ENCODE peak calls at places on chromosomes 6 and 20, in four cellular contexts. F is NCI-H1092 treated with DMSO at 0.1 percent for 48 hours; Z is stimulated activated CD4-positive, alpha-beta T cell treated with anti-CD3 and anti-CD28 coated beads, Interleukin-1b, Interleukin-23, amount 100 ng/mL, for 4 hours; E is iPS-NIHi11. C is an unnamed sample.

GRCh38 chr20:35311409-35311808 is 19.2 kb upstream of the FAM83C start:
- DNase-seq in F (no peak), Z (peak; percentile 49), E (no peak), C (peak; percentile 42)

GRCh38 chr6:151387175-151387574 is 4.2 kb downstream of the ZBTB2 start:
- DNase-seq in F (no peak), Z (no peak), E (no peak), C (no peak)

GRCh38 chr6:99548706-99549105 is 19.8 kb downstream of the CCNC start:
- DNase-seq in F (no peak), Z (no peak), E (no peak), C (no peak)

GRCh38 chr6:35449287-35449881 is 2.8 kb upstream of the FANCE start:
- DNase-seq in F (peak; percentile 74), Z (no peak), E (peak; percentile 96), C (no peak)

GRCh38 chr6:14984454-14984853 is 261.4 kb upstream of the JARID2 start:
- DNase-seq in F (no peak), Z (no peak), E (no peak), C (no peak)

GRCh38 chr6:32664827-32665362 is 1.6 kb downstream of the HLA-DQB1 start:
- DNase-seq in F (no peak), Z (peak; percentile 27), E (no peak), C (peak; percentile 33)

GRCh38 chr6:80638222-80639055 is 532.0 kb downstream of the BCKDHB start:
- DNase-seq in F (peak; percentile 18), Z (no peak), E (peak; percentile 45), C (no peak)

GRCh38 chr6:16267428-16268263 is 29.3 kb downstream of the GMPR start:
- DNase-seq in F (no peak), Z (no peak), E (no peak), C (no peak)

GRCh38 chr20:25984933-25985332 is 288.3 kb upstream of the ZNF337 start:
- DNase-seq in F (peak; percentile 85), Z (peak; percentile 48), E (no peak), C (peak; percentile 17)

GRCh38 chr6:9540534-9541126 is 874.2 kb downstream of the TFAP2A start:
- DNase-seq in F (peak; percentile 0), Z (no peak), E (peak; percentile 47), C (no peak)

GRCh38 chr6:11172501-11173337 is 59.7 kb downstream of the NEDD9 start:
- DNase-seq in F (no peak), Z (peak; percentile 74), E (peak; percentile 67), C (peak; percentile 63)

GRCh38 chr20:10040070-10040970 is 5.5 kb downstream of the ANKEF1 start:
- DNase-seq in F (no peak), Z (no peak), E (no peak), C (no peak)

GRCh38 chr20:43994486-43995100 is 79.9 kb downstream of the TOX2 start:
- DNase-seq in F (no peak), Z (no peak), E (no peak), C (no peak)

GRCh38 chr6:28587011-28587745 is 61.5 kb downstream of the GPX5 start:
- DNase-seq in F (peak; percentile 81), Z (peak; percentile 54), E (peak; percentile 84), C (peak; percentile 34)

GRCh38 chr20:51800132-51800721 is 2.1 kb downstream of the SALL4 start:
- DNase-seq in F (peak; percentile 38), Z (peak; percentile 56), E (peak; percentile 87), C (peak; percentile 26)

GRCh38 chr6:6696867-6697531 is 108.5 kb downstream of the LY86 start:
- DNase-seq in F (no peak), Z (no peak), E (peak; percentile 71), C (no peak)

GRCh38 chr6:168834188-168834587 is 393.2 kb downstream of the SMOC2 start:
- DNase-seq in F (no peak), Z (no peak), E (no peak), C (no peak)

GRCh38 chr6:110356778-110357177 is 1.4 kb downstream of the METTL24 start:
- DNase-seq in F (no peak), Z (no peak), E (no peak), C (no peak)

GRCh38 chr6:5466459-5466858 is 205.1 kb downstream of the FARS2 start:
- DNase-seq in F (no peak), Z (no peak), E (no peak), C (no peak)

GRCh38 chr6:106141441-106142237 is 55.5 kb downstream of the PRDM1 start:
- DNase-seq in F (no peak), Z (peak; percentile 27), E (no peak), C (peak; percentile 36)

GRCh38 chr6:80174931-80175572 is 68.6 kb downstream of the BCKDHB start:
- DNase-seq in F (no peak), Z (no peak), E (no peak), C (no peak)

GRCh38 chr6:32692019-32692418 is 25.6 kb upstream of the HLA-DQB1 start:
- DNase-seq in F (no peak), Z (peak; percentile 7), E (peak; percentile 11), C (peak; percentile 31)

GRCh38 chr6:26186652-26187051 is 99.4 kb downstream of the HFE start:
- DNase-seq in F (no peak), Z (no peak), E (no peak), C (no peak)

GRCh38 chr20:44422083-44422482 is 53.6 kb upstream of the TTPAL start:
- DNase-seq in F (no peak), Z (no peak), E (no peak), C (no peak)

GRCh38 chr20:2137552-2138201 is 36.0 kb downstream of the STK35 start:
- DNase-seq in F (no peak), Z (no peak), E (no peak), C (no peak)

GRCh38 chr20:62858059-62858458 is 3.6 kb downstream of the TCFL5 start:
- DNase-seq in F (no peak), Z (no peak), E (no peak), C (no peak)

GRCh38 chr6:19668710-19669109 is 168.5 kb upstream of the ID4 start:
- DNase-seq in F (no peak), Z (no peak), E (no peak), C (no peak)

GRCh38 chr6:72709436-72709835 is 87.6 kb downstream of the KCNQ5 start:
- DNase-seq in F (no peak), Z (no peak), E (no peak), C (no peak)

GRCh38 chr6:30200551-30201281 is 12.5 kb downstream of the TRIM26 start:
- DNase-seq in F (no peak), Z (no peak), E (no peak), C (no peak)

GRCh38 chr6:37324131-37325033 is 29.4 kb upstream of the RNF8 start:
- DNase-seq in F (no peak), Z (peak; percentile 3), E (no peak), C (no peak)

GRCh38 chr6:3414704-3415453 is 42.0 kb downstream of the SLC22A23 start:
- DNase-seq in F (no peak), Z (no peak), E (peak; percentile 43), C (no peak)

GRCh38 chr6:148027201-148027600 is 315.4 kb upstream of the SASH1 start:
- DNase-seq in F (no peak), Z (no peak), E (no peak), C (no peak)

GRCh38 chr6:40395066-40395697 is 192.0 kb downstream of the LRFN2 start:
- DNase-seq in F (peak; percentile 72), Z (no peak), E (no peak), C (no peak)

GRCh38 chr6:52495859-52496396 is 75.8 kb downstream of the EFHC1 start:
- DNase-seq in F (peak; percentile 0), Z (no peak), E (no peak), C (no peak)

GRCh38 chr6:147054871-147055270 is 149.3 kb upstream of the STXBP5 start:
- DNase-seq in F (no peak), Z (no peak), E (no peak), C (no peak)

GRCh38 chr6:14417377-14417776 is 299.8 kb downstream of the CD83 start:
- DNase-seq in F (no peak), Z (no peak), E (no peak), C (no peak)

GRCh38 chr6:28977351-28978136 is 27.6 kb downstream of the ZNF311 start:
- DNase-seq in F (no peak), Z (no peak), E (peak; percentile 46), C (no peak)